ENCODE peak calls at places on chromosomes 11 and 22, in eight cellular contexts. One of them, this sample, is unnamed.

GRCh38 chr11:19121646-19122045 is 4.7 kb downstream of the ZDHHC13 start:
- DNase-seq in GM04504: no peak
- DNase-seq in left cardiac atrium: no peak
- DNase-seq in stimulated activated CD4-positive, alpha-beta T cell treated with anti-CD3 and anti-CD28 coated beads, TNF-alpha, amount 100 ng/mL, for 48 hours: no peak
- DNase-seq in nucleus accumbens: no peak
- DNase-seq in tibial nerve: no peak
- DNase-seq in HEK293T: no peak
- DNase-seq in iPS DF 6.9: no peak
- DNase-seq in this sample: no peak

GRCh38 chr11:126210871-126211235 is 597 bp downstream of the RPUSD4 start:
- DNase-seq in GM04504: no peak
- DNase-seq in left cardiac atrium: no peak
- DNase-seq in stimulated activated CD4-positive, alpha-beta T cell treated with anti-CD3 and anti-CD28 coated beads, TNF-alpha, amount 100 ng/mL, for 48 hours: no peak
- DNase-seq in nucleus accumbens: no peak
- DNase-seq in tibial nerve: no peak
- DNase-seq in HEK293T: no peak
- DNase-seq in iPS DF 6.9: no peak
- DNase-seq in this sample: no peak

GRCh38 chr22:28955817-28956216 is 72.4 kb downstream of the ZNRF3 start:
- DNase-seq in GM04504: no peak
- DNase-seq in left cardiac atrium: no peak
- DNase-seq in stimulated activated CD4-positive, alpha-beta T cell treated with anti-CD3 and anti-CD28 coated beads, TNF-alpha, amount 100 ng/mL, for 48 hours: peak; percentile 50
- DNase-seq in nucleus accumbens: no peak
- DNase-seq in tibial nerve: no peak
- DNase-seq in HEK293T: no peak
- DNase-seq in iPS DF 6.9: no peak
- DNase-seq in this sample: no peak

GRCh38 chr11:121534131-121535093 is 81.6 kb upstream of the SORL1-AS1 start:
- DNase-seq in GM04504: peak; percentile 16
- DNase-seq in left cardiac atrium: no peak
- DNase-seq in stimulated activated CD4-positive, alpha-beta T cell treated with anti-CD3 and anti-CD28 coated beads, TNF-alpha, amount 100 ng/mL, for 48 hours: no peak
- DNase-seq in nucleus accumbens: no peak
- DNase-seq in tibial nerve: no peak
- DNase-seq in HEK293T: no peak
- DNase-seq in iPS DF 6.9: no peak
- DNase-seq in this sample: no peak

GRCh38 chr11:13962198-13962561 is 343 bp upstream of the SPON1 start:
- DNase-seq in GM04504: no peak
- DNase-seq in left cardiac atrium: no peak
- DNase-seq in stimulated activated CD4-positive, alpha-beta T cell treated with anti-CD3 and anti-CD28 coated beads, TNF-alpha, amount 100 ng/mL, for 48 hours: no peak
- DNase-seq in nucleus accumbens: no peak
- DNase-seq in tibial nerve: no peak
- DNase-seq in HEK293T: no peak
- DNase-seq in iPS DF 6.9: no peak
- DNase-seq in this sample: no peak

GRCh38 chr11:19370100-19370861 is 129.5 kb upstream of the E2F8 start:
- DNase-seq in GM04504: no peak
- DNase-seq in left cardiac atrium: peak; percentile 57
- DNase-seq in stimulated activated CD4-positive, alpha-beta T cell treated with anti-CD3 and anti-CD28 coated beads, TNF-alpha, amount 100 ng/mL, for 48 hours: no peak
- DNase-seq in nucleus accumbens: no peak
- DNase-seq in tibial nerve: peak; percentile 81
- DNase-seq in HEK293T: no peak
- DNase-seq in iPS DF 6.9: no peak
- DNase-seq in this sample: no peak

GRCh38 chr11:69013009-69013951 is at the start of gene MRGPRF:
- DNase-seq in GM04504: peak; percentile 83
- DNase-seq in left cardiac atrium: peak; percentile 92
- DNase-seq in stimulated activated CD4-positive, alpha-beta T cell treated with anti-CD3 and anti-CD28 coated beads, TNF-alpha, amount 100 ng/mL, for 48 hours: no peak
- DNase-seq in nucleus accumbens: no peak
- DNase-seq in tibial nerve: peak; percentile 93
- DNase-seq in HEK293T: no peak
- DNase-seq in iPS DF 6.9: no peak
- DNase-seq in this sample: no peak

GRCh38 chr11:127074151-127074761 is 73.7 kb upstream of the KIRREL3 start:
- DNase-seq in GM04504: peak; percentile 70
- DNase-seq in left cardiac atrium: peak; percentile 28
- DNase-seq in stimulated activated CD4-positive, alpha-beta T cell treated with anti-CD3 and anti-CD28 coated beads, TNF-alpha, amount 100 ng/mL, for 48 hours: no peak
- DNase-seq in nucleus accumbens: no peak
- DNase-seq in tibial nerve: no peak
- DNase-seq in HEK293T: peak; percentile 17
- DNase-seq in iPS DF 6.9: no peak
- DNase-seq in this sample: peak; percentile 20

GRCh38 chr11:7571640-7572000 is 57.8 kb downstream of the PPFIBP2 start:
- DNase-seq in GM04504: peak; percentile 51
- DNase-seq in left cardiac atrium: peak; percentile 62
- DNase-seq in stimulated activated CD4-positive, alpha-beta T cell treated with anti-CD3 and anti-CD28 coated beads, TNF-alpha, amount 100 ng/mL, for 48 hours: no peak
- DNase-seq in nucleus accumbens: peak; percentile 45
- DNase-seq in tibial nerve: peak; percentile 83
- DNase-seq in HEK293T: peak; percentile 74
- DNase-seq in iPS DF 6.9: no peak
- DNase-seq in this sample: peak; percentile 80

GRCh38 chr11:33640730-33641371 is 59.8 kb downstream of the C11orf91 start:
- DNase-seq in GM04504: no peak
- DNase-seq in left cardiac atrium: no peak
- DNase-seq in stimulated activated CD4-positive, alpha-beta T cell treated with anti-CD3 and anti-CD28 coated beads, TNF-alpha, amount 100 ng/mL, for 48 hours: no peak
- DNase-seq in nucleus accumbens: no peak
- DNase-seq in tibial nerve: no peak
- DNase-seq in HEK293T: no peak
- DNase-seq in iPS DF 6.9: no peak
- DNase-seq in this sample: no peak

GRCh38 chr11:113448311-113448666 is 26.9 kb downstream of the DRD2 start:
- DNase-seq in GM04504: no peak
- DNase-seq in left cardiac atrium: no peak
- DNase-seq in stimulated activated CD4-positive, alpha-beta T cell treated with anti-CD3 and anti-CD28 coated beads, TNF-alpha, amount 100 ng/mL, for 48 hours: no peak
- DNase-seq in nucleus accumbens: peak; percentile 31
- DNase-seq in tibial nerve: no peak
- DNase-seq in HEK293T: no peak
- DNase-seq in iPS DF 6.9: no peak
- DNase-seq in this sample: no peak

GRCh38 chr11:15579287-15580001 is 464.7 kb downstream of the INSC start:
- DNase-seq in GM04504: no peak
- DNase-seq in left cardiac atrium: no peak
- DNase-seq in stimulated activated CD4-positive, alpha-beta T cell treated with anti-CD3 and anti-CD28 coated beads, TNF-alpha, amount 100 ng/mL, for 48 hours: no peak
- DNase-seq in nucleus accumbens: no peak
- DNase-seq in tibial nerve: no peak
- DNase-seq in HEK293T: no peak
- DNase-seq in iPS DF 6.9: no peak
- DNase-seq in this sample: no peak

GRCh38 chr11:78851883-78852586 is 277.4 kb upstream of the NARS2 start:
- DNase-seq in GM04504: no peak
- DNase-seq in left cardiac atrium: no peak
- DNase-seq in stimulated activated CD4-positive, alpha-beta T cell treated with anti-CD3 and anti-CD28 coated beads, TNF-alpha, amount 100 ng/mL, for 48 hours: no peak
- DNase-seq in nucleus accumbens: no peak
- DNase-seq in tibial nerve: no peak
- DNase-seq in HEK293T: no peak
- DNase-seq in iPS DF 6.9: no peak
- DNase-seq in this sample: no peak

GRCh38 chr11:77374108-77374507 is 72.6 kb upstream of the GDPD4 start:
- DNase-seq in GM04504: no peak
- DNase-seq in left cardiac atrium: no peak
- DNase-seq in stimulated activated CD4-positive, alpha-beta T cell treated with anti-CD3 and anti-CD28 coated beads, TNF-alpha, amount 100 ng/mL, for 48 hours: no peak
- DNase-seq in nucleus accumbens: no peak
- DNase-seq in tibial nerve: no peak
- DNase-seq in HEK293T: no peak
- DNase-seq in iPS DF 6.9: no peak
- DNase-seq in this sample: no peak

GRCh38 chr22:38353701-38354100 is 36.5 kb upstream of the CSNK1E start:
- DNase-seq in GM04504: no peak
- DNase-seq in left cardiac atrium: no peak
- DNase-seq in stimulated activated CD4-positive, alpha-beta T cell treated with anti-CD3 and anti-CD28 coated beads, TNF-alpha, amount 100 ng/mL, for 48 hours: no peak
- DNase-seq in nucleus accumbens: no peak
- DNase-seq in tibial nerve: no peak
- DNase-seq in HEK293T: no peak
- DNase-seq in iPS DF 6.9: no peak
- DNase-seq in this sample: no peak

GRCh38 chr11:11563193-11563592 is 58.6 kb downstream of the GALNT18 start:
- DNase-seq in GM04504: no peak
- DNase-seq in left cardiac atrium: no peak
- DNase-seq in stimulated activated CD4-positive, alpha-beta T cell treated with anti-CD3 and anti-CD28 coated beads, TNF-alpha, amount 100 ng/mL, for 48 hours: no peak
- DNase-seq in nucleus accumbens: no peak
- DNase-seq in tibial nerve: no peak
- DNase-seq in HEK293T: no peak
- DNase-seq in iPS DF 6.9: no peak
- DNase-seq in this sample: no peak

GRCh38 chr11:56533054-56533740 is 9.9 kb downstream of the OR5M11 start:
- DNase-seq in GM04504: no peak
- DNase-seq in left cardiac atrium: no peak
- DNase-seq in stimulated activated CD4-positive, alpha-beta T cell treated with anti-CD3 and anti-CD28 coated beads, TNF-alpha, amount 100 ng/mL, for 48 hours: no peak
- DNase-seq in nucleus accumbens: no peak
- DNase-seq in tibial nerve: no peak
- DNase-seq in HEK293T: no peak
- DNase-seq in iPS DF 6.9: no peak
- DNase-seq in this sample: no peak

GRCh38 chr11:128692750-128693578 is 908 bp upstream of the FLI1 start:
- DNase-seq in GM04504: no peak
- DNase-seq in left cardiac atrium: peak; percentile 63
- DNase-seq in stimulated activated CD4-positive, alpha-beta T cell treated with anti-CD3 and anti-CD28 coated beads, TNF-alpha, amount 100 ng/mL, for 48 hours: no peak
- DNase-seq in nucleus accumbens: no peak
- DNase-seq in tibial nerve: no peak
- DNase-seq in HEK293T: no peak
- DNase-seq in iPS DF 6.9: no peak
- DNase-seq in this sample: no peak

GRCh38 chr22:40181323-40181722 is 3.6 kb downstream of the TNRC6B start:
- DNase-seq in GM04504: no peak
- DNase-seq in left cardiac atrium: no peak
- DNase-seq in stimulated activated CD4-positive, alpha-beta T cell treated with anti-CD3 and anti-CD28 coated beads, TNF-alpha, amount 100 ng/mL, for 48 hours: no peak
- DNase-seq in nucleus accumbens: no peak
- DNase-seq in tibial nerve: no peak
- DNase-seq in HEK293T: no peak
- DNase-seq in iPS DF 6.9: no peak
- DNase-seq in this sample: no peak

GRCh38 chr22:28103596-28103995 is 184.5 kb upstream of the PITPNB start:
- DNase-seq in GM04504: no peak
- DNase-seq in left cardiac atrium: no peak
- DNase-seq in stimulated activated CD4-positive, alpha-beta T cell treated with anti-CD3 and anti-CD28 coated beads, TNF-alpha, amount 100 ng/mL, for 48 hours: no peak
- DNase-seq in nucleus accumbens: no peak
- DNase-seq in tibial nerve: no peak
- DNase-seq in HEK293T: no peak
- DNase-seq in iPS DF 6.9: no peak
- DNase-seq in this sample: no peak

GRCh38 chr22:21866821-21867527 is 471 bp downstream of the MAPK1 start:
- DNase-seq in GM04504: no peak
- DNase-seq in left cardiac atrium: peak; percentile 52
- DNase-seq in stimulated activated CD4-positive, alpha-beta T cell treated with anti-CD3 and anti-CD28 coated beads, TNF-alpha, amount 100 ng/mL, for 48 hours: no peak
- DNase-seq in nucleus accumbens: peak; percentile 25
- DNase-seq in tibial nerve: no peak
- DNase-seq in HEK293T: no peak
- DNase-seq in iPS DF 6.9: no peak
- DNase-seq in this sample: no peak

GRCh38 chr11:66020618-66021357 is 5.5 kb downstream of the CATSPER1 start:
- DNase-seq in GM04504: peak; percentile 67
- DNase-seq in left cardiac atrium: no peak
- DNase-seq in stimulated activated CD4-positive, alpha-beta T cell treated with anti-CD3 and anti-CD28 coated beads, TNF-alpha, amount 100 ng/mL, for 48 hours: no peak
- DNase-seq in nucleus accumbens: no peak
- DNase-seq in tibial nerve: no peak
- DNase-seq in HEK293T: no peak
- DNase-seq in iPS DF 6.9: no peak
- DNase-seq in this sample: no peak

GRCh38 chr11:1770061-1770460 is 6.3 kb upstream of the CTSD start:
- DNase-seq in GM04504: no peak
- DNase-seq in left cardiac atrium: no peak
- DNase-seq in stimulated activated CD4-positive, alpha-beta T cell treated with anti-CD3 and anti-CD28 coated beads, TNF-alpha, amount 100 ng/mL, for 48 hours: no peak
- DNase-seq in nucleus accumbens: no peak
- DNase-seq in tibial nerve: no peak
- DNase-seq in HEK293T: no peak
- DNase-seq in iPS DF 6.9: no peak
- DNase-seq in this sample: no peak

GRCh38 chr22:19890502-19891349 is 36.1 kb upstream of the GNB1L start:
- DNase-seq in GM04504: no peak
- DNase-seq in left cardiac atrium: no peak
- DNase-seq in stimulated activated CD4-positive, alpha-beta T cell treated with anti-CD3 and anti-CD28 coated beads, TNF-alpha, amount 100 ng/mL, for 48 hours: no peak
- DNase-seq in nucleus accumbens: no peak
- DNase-seq in tibial nerve: no peak
- DNase-seq in HEK293T: no peak
- DNase-seq in iPS DF 6.9: no peak
- DNase-seq in this sample: no peak

GRCh38 chr22:40805699-40806203 is 13.4 kb downstream of the SLC25A17 start:
- DNase-seq in GM04504: no peak
- DNase-seq in left cardiac atrium: no peak
- DNase-seq in stimulated activated CD4-positive, alpha-beta T cell treated with anti-CD3 and anti-CD28 coated beads, TNF-alpha, amount 100 ng/mL, for 48 hours: no peak
- DNase-seq in nucleus accumbens: no peak
- DNase-seq in tibial nerve: no peak
- DNase-seq in HEK293T: no peak
- DNase-seq in iPS DF 6.9: no peak
- DNase-seq in this sample: no peak

GRCh38 chr11:3217751-3218482 is 696 bp downstream of the MRGPRG start:
- DNase-seq in GM04504: no peak
- DNase-seq in left cardiac atrium: peak; percentile 17
- DNase-seq in stimulated activated CD4-positive, alpha-beta T cell treated with anti-CD3 and anti-CD28 coated beads, TNF-alpha, amount 100 ng/mL, for 48 hours: no peak
- DNase-seq in nucleus accumbens: no peak
- DNase-seq in tibial nerve: no peak
- DNase-seq in HEK293T: no peak
- DNase-seq in iPS DF 6.9: no peak
- DNase-seq in this sample: no peak

GRCh38 chr11:12001152-12001551 is 7.3 kb downstream of the DKK3 start:
- DNase-seq in GM04504: no peak
- DNase-seq in left cardiac atrium: no peak
- DNase-seq in stimulated activated CD4-positive, alpha-beta T cell treated with anti-CD3 and anti-CD28 coated beads, TNF-alpha, amount 100 ng/mL, for 48 hours: no peak
- DNase-seq in nucleus accumbens: no peak
- DNase-seq in tibial nerve: no peak
- DNase-seq in HEK293T: no peak
- DNase-seq in iPS DF 6.9: no peak
- DNase-seq in this sample: no peak

GRCh38 chr11:70183032-70183431 is 20.1 kb upstream of the FADD start:
- DNase-seq in GM04504: no peak
- DNase-seq in left cardiac atrium: no peak
- DNase-seq in stimulated activated CD4-positive, alpha-beta T cell treated with anti-CD3 and anti-CD28 coated beads, TNF-alpha, amount 100 ng/mL, for 48 hours: no peak
- DNase-seq in nucleus accumbens: no peak
- DNase-seq in tibial nerve: no peak
- DNase-seq in HEK293T: no peak
- DNase-seq in iPS DF 6.9: no peak
- DNase-seq in this sample: no peak

GRCh38 chr11:109680127-109680526 is 258.1 kb downstream of the C11orf87 start:
- DNase-seq in GM04504: no peak
- DNase-seq in left cardiac atrium: no peak
- DNase-seq in stimulated activated CD4-positive, alpha-beta T cell treated with anti-CD3 and anti-CD28 coated beads, TNF-alpha, amount 100 ng/mL, for 48 hours: no peak
- DNase-seq in nucleus accumbens: no peak
- DNase-seq in tibial nerve: no peak
- DNase-seq in HEK293T: no peak
- DNase-seq in iPS DF 6.9: no peak
- DNase-seq in this sample: no peak

This sample was measured in NT2/D1.